ENCODE peak calls at places on chromosomes 3 and 15, in four cellular contexts. One of them, this sample, is unnamed.
A peak's percentile ranks its signal among the peaks of the same experiment; 100 is the strongest.

GRCh38 chr3:35659808-35660207 is 20.5 kb downstream of the ARPP21 start:
- DNase-seq in dorsolateral prefrontal cortex: no peak
- DNase-seq in choroid plexus epithelial cell: no peak
- DNase-seq in cardiac muscle cell: no peak
- DNase-seq in this sample: no peak

GRCh38 chr3:39519554-39519953 is 52.1 kb downstream of the MOBP start:
- DNase-seq in dorsolateral prefrontal cortex: no peak
- DNase-seq in choroid plexus epithelial cell: no peak
- DNase-seq in cardiac muscle cell: no peak
- DNase-seq in this sample: no peak

GRCh38 chr15:100314809-100315400 is 26.9 kb downstream of the ADAMTS17 start:
- DNase-seq in dorsolateral prefrontal cortex: no peak
- DNase-seq in choroid plexus epithelial cell: no peak
- DNase-seq in cardiac muscle cell: no peak
- DNase-seq in this sample: no peak

GRCh38 chr15:40536501-40536900 is 28.3 kb downstream of the CCDC32 start:
- DNase-seq in dorsolateral prefrontal cortex: no peak
- DNase-seq in choroid plexus epithelial cell: peak; percentile 83
- DNase-seq in cardiac muscle cell: peak; percentile 68
- DNase-seq in this sample: no peak

GRCh38 chr15:63501256-63502089 is 2.9 kb upstream of the USP3 start:
- DNase-seq in dorsolateral prefrontal cortex: no peak
- DNase-seq in choroid plexus epithelial cell: peak; percentile 92
- DNase-seq in cardiac muscle cell: peak; percentile 97
- DNase-seq in this sample: peak; percentile 59

GRCh38 chr3:153050978-153051377 is 111.0 kb upstream of the RAP2B start:
- DNase-seq in dorsolateral prefrontal cortex: no peak
- DNase-seq in choroid plexus epithelial cell: no peak
- DNase-seq in cardiac muscle cell: no peak
- DNase-seq in this sample: no peak

GRCh38 chr3:52405066-52405465 is 39.8 kb downstream of the SEMA3G start:
- DNase-seq in dorsolateral prefrontal cortex: no peak
- DNase-seq in choroid plexus epithelial cell: no peak
- DNase-seq in cardiac muscle cell: no peak
- DNase-seq in this sample: no peak

GRCh38 chr3:65953881-65954733 is 84.6 kb downstream of the MAGI1 start:
- DNase-seq in dorsolateral prefrontal cortex: no peak
- DNase-seq in choroid plexus epithelial cell: no peak
- DNase-seq in cardiac muscle cell: peak; percentile 50
- DNase-seq in this sample: no peak

GRCh38 chr3:115822572-115822971 is 199.3 kb downstream of the GAP43 start:
- DNase-seq in dorsolateral prefrontal cortex: no peak
- DNase-seq in choroid plexus epithelial cell: no peak
- DNase-seq in cardiac muscle cell: no peak
- DNase-seq in this sample: no peak
- TF ChIP-seq CTCF in dorsolateral prefrontal cortex: no peak
- TF ChIP-seq CTCF in choroid plexus epithelial cell: no peak
- TF ChIP-seq CTCF in cardiac muscle cell: no peak
- TF ChIP-seq CTCF in this sample: no peak

GRCh38 chr3:196218155-196218712 is 1.9 kb downstream of the SLC51A start:
- DNase-seq in dorsolateral prefrontal cortex: no peak
- DNase-seq in choroid plexus epithelial cell: no peak
- DNase-seq in cardiac muscle cell: no peak
- DNase-seq in this sample: no peak
- TF ChIP-seq CTCF in dorsolateral prefrontal cortex: no peak
- TF ChIP-seq CTCF in choroid plexus epithelial cell: no peak
- TF ChIP-seq CTCF in cardiac muscle cell: no peak
- TF ChIP-seq CTCF in this sample: no peak

GRCh38 chr3:27185231-27185989 is 183.8 kb downstream of the NEK10 start:
- DNase-seq in dorsolateral prefrontal cortex: no peak
- DNase-seq in choroid plexus epithelial cell: no peak
- DNase-seq in cardiac muscle cell: no peak
- DNase-seq in this sample: no peak
- TF ChIP-seq CTCF in dorsolateral prefrontal cortex: no peak
- TF ChIP-seq CTCF in choroid plexus epithelial cell: no peak
- TF ChIP-seq CTCF in cardiac muscle cell: no peak
- TF ChIP-seq CTCF in this sample: no peak

GRCh38 chr3:55877703-55878102 is 390.6 kb upstream of the WNT5A start:
- DNase-seq in dorsolateral prefrontal cortex: no peak
- DNase-seq in choroid plexus epithelial cell: no peak
- DNase-seq in cardiac muscle cell: no peak
- DNase-seq in this sample: no peak

GRCh38 chr3:55882006-55882405 is 394.9 kb upstream of the WNT5A start:
- DNase-seq in dorsolateral prefrontal cortex: no peak
- DNase-seq in choroid plexus epithelial cell: no peak
- DNase-seq in cardiac muscle cell: no peak
- DNase-seq in this sample: no peak

GRCh38 chr3:55880357-55880756 is 393.3 kb upstream of the WNT5A start:
- DNase-seq in dorsolateral prefrontal cortex: no peak
- DNase-seq in choroid plexus epithelial cell: no peak
- DNase-seq in cardiac muscle cell: no peak
- DNase-seq in this sample: no peak

GRCh38 chr3:55884066-55884465 is 397.0 kb upstream of the WNT5A start:
- DNase-seq in dorsolateral prefrontal cortex: no peak
- DNase-seq in choroid plexus epithelial cell: no peak
- DNase-seq in cardiac muscle cell: no peak
- DNase-seq in this sample: no peak

DNA sequence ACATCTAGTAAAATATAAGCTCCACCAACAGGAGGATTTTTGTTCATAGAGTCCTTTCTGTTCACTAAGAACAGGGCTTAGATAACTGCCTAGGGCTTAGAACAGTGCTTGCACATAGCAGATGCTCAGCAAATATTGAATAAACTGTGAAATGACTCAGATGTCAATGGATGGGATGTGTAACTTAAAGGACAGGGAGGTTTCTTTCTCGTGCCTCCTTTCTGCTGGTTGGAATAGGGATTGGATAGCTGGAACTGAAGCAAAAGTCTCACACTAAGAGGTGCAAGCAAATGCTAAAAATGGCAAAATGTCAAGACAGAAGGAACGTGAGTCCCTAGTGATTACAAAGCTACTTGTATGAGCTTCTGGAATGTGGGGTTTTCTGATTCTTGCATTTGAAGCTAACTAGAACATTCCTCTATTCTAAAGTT is 392.8 kb upstream of the WNT5A start:
- DNase-seq in dorsolateral prefrontal cortex: no peak
- DNase-seq in choroid plexus epithelial cell: peak; percentile 74
- DNase-seq in cardiac muscle cell: peak; percentile 9
- DNase-seq in this sample: no peak
- TF ChIP-seq CTCF in dorsolateral prefrontal cortex: no peak
- TF ChIP-seq CTCF in choroid plexus epithelial cell: no peak
- TF ChIP-seq CTCF in cardiac muscle cell: no peak
- TF ChIP-seq CTCF in this sample: no peak

This sample was measured in mesothelial cell of epicardium.